ENCODE peak calls at places on chromosome 3, in ten cellular contexts. P is sigmoid colon, U is iPS DF 6.9, H is tibial artery, L is fibroblast of the aortic adventitia, I is fibroblast of mammary gland, V is Karpas-422, J is cardiac fibroblast, Q is left lung, Y is hepatocyte. Z is an unnamed sample.

GRCh38 chr3:56357266-56357665 is 111.0 kb downstream of the ERC2 start:
- DNase-seq in P (no peak), U (no peak), H (no peak), L (no peak), I (no peak), V (no peak), J (no peak), Q (no peak), Y (peak; percentile 21), Z (no peak)

GRCh38 chr3:25035511-25035910 is 392.6 kb upstream of the RARB start:
- DNase-seq in P (no peak), U (no peak), H (no peak), L (peak; percentile 25), I (peak; percentile 59), V (no peak), J (peak; percentile 5), Q (no peak), Y (no peak), Z (no peak)

GRCh38 chr3:55675478-55675877 is 188.4 kb upstream of the WNT5A start:
- DNase-seq in P (no peak), U (no peak), H (no peak), L (no peak), I (no peak), V (no peak), J (no peak), Q (no peak), Y (no peak), Z (no peak)

GRCh38 chr3:59818033-59818936 is 768.5 kb upstream of the CFAP20DC start:
- DNase-seq in P (peak; percentile 91), U (no peak), H (peak; percentile 90), L (peak; percentile 96), I (peak; percentile 97), V (no peak), J (peak; percentile 92), Q (peak; percentile 65), Y (peak; percentile 52), Z (peak; percentile 86)

GRCh38 chr3:46353639-46354410 is at the start of gene CCR2:
- DNase-seq in P (no peak), U (no peak), H (no peak), L (no peak), I (no peak), V (no peak), J (no peak), Q (no peak), Y (peak; percentile 18), Z (no peak)

GRCh38 chr3:130609580-130609979 is 92.6 kb downstream of the COL6A6 start:
- DNase-seq in P (no peak), U (no peak), H (no peak), L (peak; percentile 88), I (no peak), V (no peak), J (peak; percentile 77), Q (no peak), Y (no peak), Z (no peak)

GRCh38 chr3:43997788-43998373 is 243.8 kb upstream of the TOPAZ1 start:
- DNase-seq in P (no peak), U (no peak), H (no peak), L (no peak), I (peak; percentile 22), V (peak; percentile 67), J (no peak), Q (no peak), Y (no peak), Z (no peak)

GRCh38 chr3:126913524-126913923 is 69.4 kb upstream of the PLXNA1 start:
- DNase-seq in P (no peak), U (no peak), H (no peak), L (no peak), I (no peak), V (no peak), J (no peak), Q (no peak), Y (no peak), Z (no peak)

GRCh38 chr3:114365909-114366308 is 72.1 kb downstream of the TIGIT start:
- DNase-seq in P (no peak), U (no peak), H (no peak), L (peak; percentile 8), I (no peak), V (no peak), J (no peak), Q (no peak), Y (no peak), Z (no peak)

GRCh38 chr3:141127344-141128125 is 76.4 kb downstream of the SPSB4 start:
- DNase-seq in P (no peak), U (no peak), H (no peak), L (no peak), I (no peak), V (no peak), J (no peak), Q (no peak), Y (no peak), Z (no peak)
- H3K4me3 ChIP-seq in P (no peak overlapping the region), U (no peak overlapping the region), H (no peak overlapping the region), L (no peak overlapping the region), I (no peak overlapping the region), V (no peak overlapping the region), J (no peak overlapping the region), Q (no peak overlapping the region), Y (no peak overlapping the region), Z (no peak overlapping the region)

GRCh38 chr3:62874398-62875102 is 666 bp downstream of the CADPS start:
- DNase-seq in P (no peak), U (no peak), H (no peak), L (no peak), I (no peak), V (no peak), J (no peak), Q (no peak), Y (peak; percentile 5), Z (no peak)
- H3K4me3 ChIP-seq in P (peak overlapping the region; percentile 41), U (peak overlapping the region; percentile 62), H (peak overlapping the region; percentile 28), L (no peak overlapping the region), I (peak overlapping the region; percentile 51), V (no peak overlapping the region), J (no peak overlapping the region), Q (peak overlapping the region; percentile 30), Y (peak overlapping the region; percentile 36), Z (no peak overlapping the region)

GRCh38 chr3:39809181-39809994 is at the start of gene MYRIP:
- DNase-seq in P (peak; percentile 69), U (no peak), H (peak; percentile 38), L (peak; percentile 7), I (no peak), V (peak; percentile 92), J (peak; percentile 37), Q (peak; percentile 49), Y (peak; percentile 86), Z (no peak)
- H3K4me3 ChIP-seq in P (peak within 1 kb of the TSS; percentile 57), U (peak within 1 kb of the TSS; percentile 39), H (peak within 1 kb of the TSS; percentile 68), L (peak within 1 kb of the TSS; percentile 60), I (no peak within 1 kb of the TSS), V (peak within 1 kb of the TSS; percentile 72), J (peak within 1 kb of the TSS; percentile 22), Q (peak within 1 kb of the TSS; percentile 41), Y (peak within 1 kb of the TSS; percentile 51), Z (peak within 1 kb of the TSS; percentile 64)

GRCh38 chr3:171806200-171807128 is 3.8 kb downstream of the PLD1 start:
- DNase-seq in P (no peak), U (no peak), H (no peak), L (peak; percentile 84), I (peak; percentile 93), V (no peak), J (peak; percentile 78), Q (no peak), Y (peak; percentile 57), Z (no peak)
- H3K4me3 ChIP-seq in P (no peak overlapping the region), U (no peak overlapping the region), H (no peak overlapping the region), L (no peak overlapping the region), I (no peak overlapping the region), V (no peak overlapping the region), J (no peak overlapping the region), Q (no peak overlapping the region), Y (no peak overlapping the region), Z (no peak overlapping the region)

GRCh38 chr3:152205097-152205593 is 63.6 kb upstream of the MBNL1 start:
- DNase-seq in P (no peak), U (no peak), H (no peak), L (no peak), I (no peak), V (no peak), J (no peak), Q (no peak), Y (no peak), Z (no peak)
- H3K4me3 ChIP-seq in P (peak overlapping the region; percentile 47), U (no peak overlapping the region), H (peak overlapping the region; percentile 39), L (no peak overlapping the region), I (no peak overlapping the region), V (no peak overlapping the region), J (no peak overlapping the region), Q (peak overlapping the region; percentile 16), Y (no peak overlapping the region), Z (no peak overlapping the region)

GRCh38 chr3:187746059-187746453 is 788 bp upstream of the BCL6 start:
- DNase-seq in P (no peak), U (no peak), H (no peak), L (peak; percentile 62), I (peak; percentile 21), V (peak; percentile 76), J (peak; percentile 37), Q (no peak), Y (no peak), Z (no peak)

GRCh38 chr3:187747506-187747905 is 2.2 kb upstream of the BCL6 start:
- DNase-seq in P (no peak), U (no peak), H (no peak), L (no peak), I (no peak), V (peak; percentile 73), J (no peak), Q (no peak), Y (no peak), Z (no peak)

GRCh38 chr3:187745201-187746058 is at the start of gene BCL6:
- DNase-seq in P (peak; percentile 98), U (no peak), H (peak; percentile 94), L (peak; percentile 100), I (peak; percentile 99), V (peak; percentile 99), J (peak; percentile 99), Q (peak; percentile 94), Y (peak; percentile 97), Z (peak; percentile 96)

GRCh38 chr3:187748050-187748481 is 2.8 kb upstream of the BCL6 start:
- DNase-seq in P (peak; percentile 96), U (no peak), H (peak; percentile 96), L (peak; percentile 86), I (peak; percentile 84), V (peak; percentile 100), J (peak; percentile 86), Q (peak; percentile 93), Y (peak; percentile 94), Z (peak; percentile 99)

DNA sequence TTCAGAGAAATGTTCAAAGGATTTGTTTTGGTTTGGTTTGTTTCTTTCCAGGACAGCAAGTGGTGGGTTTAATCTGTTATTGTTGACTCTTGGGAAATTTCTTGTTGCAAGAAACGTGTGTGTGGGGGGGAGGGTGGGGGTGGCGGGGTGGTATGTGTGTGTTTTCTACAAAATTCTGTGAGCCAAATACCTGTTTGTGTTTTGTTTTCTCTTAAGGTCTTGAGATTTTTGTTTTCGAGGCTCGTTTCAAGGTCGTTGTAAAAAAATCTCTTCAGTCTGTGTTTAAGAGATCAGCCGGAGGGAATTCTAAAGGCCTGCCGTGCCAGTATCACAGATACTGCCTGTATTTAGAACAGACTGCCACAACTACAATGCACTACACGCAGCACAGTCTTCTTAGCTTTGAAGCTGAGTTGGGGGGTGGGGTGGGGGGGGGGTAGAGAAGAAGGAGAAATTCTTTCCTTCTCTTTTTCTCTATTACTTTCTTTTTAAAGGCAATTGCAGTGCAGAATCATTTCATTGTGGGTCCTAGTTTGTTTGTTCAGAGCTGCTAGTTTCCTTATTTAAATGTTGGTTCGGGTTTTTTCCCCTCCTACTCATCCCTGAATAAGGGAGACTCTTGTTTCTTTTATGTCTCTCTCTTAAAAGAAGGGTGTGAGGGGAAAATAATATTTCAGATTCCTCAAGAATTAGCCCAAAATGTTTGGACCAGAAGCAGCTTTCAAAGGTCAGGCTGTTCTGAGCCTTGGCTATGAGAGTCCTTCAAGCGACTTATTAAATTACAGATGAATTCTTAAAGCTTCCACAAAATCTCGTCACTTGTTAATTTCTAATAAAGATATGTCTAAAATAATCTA is 1.4 kb upstream of the BCL6 start:
- DNase-seq in P (no peak), U (no peak), H (no peak), L (peak; percentile 73), I (peak; percentile 51), V (peak; percentile 81), J (peak; percentile 67), Q (no peak), Y (peak; percentile 64), Z (no peak)
- H3K4me3 ChIP-seq in P (peak overlapping the region; percentile 71), U (no peak overlapping the region), H (peak overlapping the region; percentile 75), L (peak overlapping the region; percentile 65), I (peak overlapping the region; percentile 99), V (peak overlapping the region; percentile 85), J (peak overlapping the region; percentile 50), Q (peak overlapping the region; percentile 57), Y (peak overlapping the region; percentile 20), Z (peak overlapping the region; percentile 77)